ENCODE peak calls at places on chromosomes 3 and 15, in five cellular contexts. X, M, S, N and R are unnamed samples.
A peak's percentile ranks its signal among the peaks of the same experiment; 100 is the strongest.

GRCh38 chr3:8660271-8660731 is 15.7 kb upstream of the SSUH2 start:
- DNase-seq in M (no peak), N (no peak), X (no peak), S (no peak), R (no peak)

GRCh38 chr3:65831733-65832425 is 206.8 kb downstream of the MAGI1 start:
- DNase-seq in M (no peak), S (peak; percentile 65), X (no peak), N (no peak), R (no peak)

GRCh38 chr3:11556851-11557644 is 86.7 kb downstream of the VGLL4 start:
- DNase-seq in M (no peak), N (peak; percentile 52), X (peak; percentile 24), S (peak; percentile 70), R (no peak)

GRCh38 chr15:66151809-66152208 is 101.7 kb downstream of the MEGF11 start:
- DNase-seq in X (peak; percentile 37), S (no peak), N (no peak), M (no peak), R (peak; percentile 87)

GRCh38 chr3:195756935-195757302 is 36.1 kb downstream of the MUC20 start:
- DNase-seq in S (no peak), X (no peak), N (no peak), M (peak; percentile 14), R (no peak)

GRCh38 chr15:64705006-64705405 is 70.4 kb downstream of the RBPMS2 start:
- DNase-seq in S (no peak), N (no peak), X (no peak), M (no peak), R (no peak)

GRCh38 chr3:6351752-6352151 is 509.2 kb upstream of the GRM7 start:
- DNase-seq in M (no peak), N (no peak), X (no peak), S (no peak), R (no peak)

GRCh38 chr15:88932271-88932874 is 19.2 kb upstream of the MFGE8 start:
- DNase-seq in S (no peak), X (no peak), N (no peak), M (peak; percentile 86), R (no peak)

GRCh38 chr3:176359211-176359610 is 838.1 kb downstream of the TBL1XR1 start:
- DNase-seq in S (no peak), X (no peak), N (no peak), M (no peak), R (no peak)

GRCh38 chr15:89003865-89004725 is 84.2 kb upstream of the ABHD2 start:
- DNase-seq in N (peak; percentile 53), X (no peak), S (peak; percentile 72), M (no peak), R (no peak)

GRCh38 chr3:129936757-129937156 is 37.8 kb upstream of the TRH start:
- DNase-seq in N (peak; percentile 79), M (peak; percentile 63), S (peak; percentile 44), X (no peak), R (no peak)

GRCh38 chr3:13066236-13066635 is 7.0 kb downstream of the IQSEC1 start:
- DNase-seq in S (no peak), M (no peak), X (no peak), N (no peak), R (no peak)